ENCODE peak calls at places on chromosomes 3 and 15, in six cellular contexts. L is heart left ventricle, I is IMR-90, F is prostate gland, Z is testis, V is sigmoid colon. N is an unnamed sample.

GRCh38 chr15:85839637-85840036 is 44.9 kb upstream of the KLHL25 start:
- DNase-seq in L (no peak), I (no peak), F (no peak), Z (no peak), V (no peak), N (no peak)

GRCh38 chr15:36936652-36937051 is 163.7 kb downstream of the MEIS2 start:
- DNase-seq in L (no peak), I (peak), F (no peak), Z (no peak), V (no peak), N (no peak)

GRCh38 chr15:68312701-68313204 is 35.2 kb downstream of the FEM1B start:
- DNase-seq in L (peak), I (peak), F (no peak), Z (peak), V (no peak), N (peak)

GRCh38 chr3:182567666-182568065 is 225.6 kb upstream of the ATP11B start:
- DNase-seq in L (no peak), I (no peak), F (no peak), Z (no peak), V (no peak), N (no peak)

GRCh38 chr15:25437751-25438600 is 848 bp downstream of the UBE3A start:
- DNase-seq in L (peak), I (peak), F (peak), Z (peak), V (peak), N (peak)

GRCh38 chr15:72269739-72270138 is 2.6 kb downstream of the PARP6 start:
- DNase-seq in L (no peak), I (no peak), F (no peak), Z (no peak), V (no peak), N (no peak)

GRCh38 chr3:101039285-101039684 is 46.1 kb upstream of the ABI3BP start:
- DNase-seq in L (no peak), I (no peak), F (no peak), Z (no peak), V (no peak), N (no peak)

GRCh38 chr15:98231696-98232440 is 271.4 kb downstream of the ARRDC4 start:
- DNase-seq in L (no peak), I (no peak), F (no peak), Z (no peak), V (no peak), N (no peak)

GRCh38 chr3:184558726-184559125 is 2.9 kb upstream of the EPHB3 start:
- DNase-seq in L (no peak), I (no peak), F (no peak), Z (no peak), V (no peak), N (no peak)

GRCh38 chr3:155517907-155518306 is 224.4 kb upstream of the STRIT1 start:
- DNase-seq in L (no peak), I (no peak), F (no peak), Z (no peak), V (no peak), N (no peak)

GRCh38 chr15:60407406-60407805 is 9.6 kb upstream of the ANXA2 start:
- DNase-seq in L (no peak), I (peak), F (no peak), Z (no peak), V (no peak), N (no peak)

GRCh38 chr15:27429577-27429976 is 458.6 kb downstream of the GABRG3 start:
- DNase-seq in L (no peak), I (no peak), F (no peak), Z (no peak), V (no peak), N (no peak)

GRCh38 chr15:95162967-95163531 is 931.7 kb downstream of the MCTP2 start:
- DNase-seq in L (no peak), I (peak), F (no peak), Z (no peak), V (peak), N (peak)

GRCh38 chr3:16490062-16490641 is 23.3 kb downstream of the RFTN1 start:
- DNase-seq in L (no peak), I (no peak), F (no peak), Z (no peak), V (no peak), N (no peak)

GRCh38 chr3:38996193-38996592 is 55.6 kb downstream of the SCN11A start:
- DNase-seq in L (no peak), I (no peak), F (no peak), Z (no peak), V (no peak), N (no peak)

GRCh38 chr3:176430244-176430893 is 766.9 kb downstream of the TBL1XR1 start:
- DNase-seq in L (no peak), I (peak), F (no peak), Z (peak), V (no peak), N (no peak)
- TF ChIP-seq CTCF in L (peak), I (peak), F (no peak), Z (peak), V (no peak), N (peak)

GRCh38 chr3:141603473-141604035 is 116.7 kb downstream of the RASA2 start:
- DNase-seq in L (no peak), I (peak), F (no peak), Z (no peak), V (no peak), N (no peak)
- TF ChIP-seq POLR2A in L (no peak), I (no peak), F (no peak), Z (no peak), V (no peak), N (no peak)

GRCh38 chr3:65193531-65193930 is 505.7 kb upstream of the ADAMTS9 start:
- DNase-seq in L (no peak), I (no peak), F (no peak), Z (peak), V (no peak), N (no peak)
- TF ChIP-seq CTCF in L (no peak), I (no peak), F (no peak), Z (no peak), V (no peak), N (no peak)

GRCh38 chr3:113896930-113897329 is 50.9 kb upstream of the ZDHHC23 start:
- DNase-seq in L (no peak), I (no peak), F (no peak), Z (no peak), V (no peak), N (no peak)

GRCh38 chr3:113895964-113896363 is 51.8 kb upstream of the ZDHHC23 start:
- DNase-seq in L (no peak), I (no peak), F (no peak), Z (no peak), V (no peak), N (no peak)

GRCh38 chr3:113894927-113895326 is 52.9 kb upstream of the ZDHHC23 start:
- DNase-seq in L (no peak), I (no peak), F (no peak), Z (no peak), V (no peak), N (no peak)

GRCh38 chr3:113898892-113899291 is 48.9 kb upstream of the ZDHHC23 start:
- DNase-seq in L (no peak), I (peak), F (no peak), Z (no peak), V (no peak), N (no peak)

DNA sequence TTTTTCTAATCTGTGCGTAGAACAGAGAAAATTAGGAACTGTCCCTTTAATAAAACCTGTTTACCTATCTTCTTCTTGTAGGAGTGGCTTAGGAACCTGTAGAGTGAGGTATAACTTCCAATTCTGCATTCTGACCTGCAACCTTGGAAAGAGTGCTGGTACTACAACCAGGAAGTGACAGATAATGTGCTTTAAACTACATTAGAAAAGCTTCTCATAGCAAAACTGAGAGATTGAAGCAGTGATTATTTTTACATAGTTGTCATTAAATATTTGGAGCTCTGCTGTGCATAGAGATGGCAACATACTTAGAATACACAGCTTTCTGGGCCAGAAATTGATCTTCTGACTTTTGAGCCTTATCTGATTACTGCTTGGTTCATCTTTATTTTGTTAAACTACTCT is 50.4 kb upstream of the ZDHHC23 start:
- DNase-seq in L (no peak), I (no peak), F (peak), Z (no peak), V (no peak), N (no peak)
- TF ChIP-seq POLR2A in L (no peak), I (no peak), F (no peak), Z (no peak), V (no peak), N (no peak)

DNA sequence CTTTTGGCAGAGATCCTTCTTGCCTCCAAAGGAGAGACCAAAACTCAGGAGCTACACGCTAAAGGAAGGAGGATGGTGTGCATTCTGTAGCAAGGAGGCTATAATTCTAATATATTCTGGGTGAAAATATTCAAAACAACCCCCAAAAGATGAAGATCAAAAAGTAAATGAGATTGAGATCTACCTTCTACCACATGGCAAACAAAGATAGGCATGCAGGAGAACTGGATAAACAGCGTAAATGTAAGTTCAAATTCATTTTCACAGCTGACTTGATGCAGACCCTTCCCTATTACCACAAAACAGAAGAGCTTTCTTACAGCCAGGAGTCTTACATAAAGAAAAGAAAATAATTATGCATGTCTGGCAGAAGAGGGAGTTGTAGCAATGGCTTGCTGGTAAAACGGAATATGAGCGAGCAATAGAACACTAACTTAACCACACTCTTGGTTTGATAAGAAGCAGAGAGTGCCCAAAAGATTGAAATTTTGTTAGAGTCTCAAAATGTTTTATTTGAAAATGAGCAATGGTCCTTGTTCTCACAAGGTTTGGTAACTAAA is 272.7 kb downstream of the MECOM start:
- DNase-seq in L (no peak), I (no peak), F (no peak), Z (no peak), V (no peak), N (no peak)
- TF ChIP-seq CTCF in L (no peak), I (no peak), F (no peak), Z (no peak), V (no peak), N (no peak)

GRCh38 chr3:126982522-126983175 is at the start of gene PLXNA1:
- DNase-seq in L (peak), I (peak), F (peak), Z (peak), V (peak), N (peak)
- TF ChIP-seq POLR2A in L (peak), I (peak), F (no peak), Z (no peak), V (no peak), N (peak)

GRCh38 chr15:80367094-80367493 is 37.1 kb upstream of the ARNT2 start:
- DNase-seq in L (no peak), I (peak), F (no peak), Z (peak), V (no peak), N (no peak)
- TF ChIP-seq CTCF in L (no peak), I (peak), F (no peak), Z (no peak), V (no peak), N (no peak)

GRCh38 chr15:73683257-73683623 is 943 bp upstream of the CD276 start:
- DNase-seq in L (no peak), I (no peak), F (no peak), Z (no peak), V (no peak), N (no peak)

GRCh38 chr15:73685561-73685960 is 1.4 kb downstream of the CD276 start:
- DNase-seq in L (no peak), I (peak), F (no peak), Z (no peak), V (no peak), N (no peak)

GRCh38 chr15:73682597-73683090 is 1.5 kb upstream of the CD276 start:
- DNase-seq in L (no peak), I (no peak), F (no peak), Z (no peak), V (no peak), N (no peak)

GRCh38 chr15:73681856-73682596 is 2.2 kb upstream of the CD276 start:
- DNase-seq in L (no peak), I (no peak), F (no peak), Z (no peak), V (no peak), N (no peak)

DNA sequence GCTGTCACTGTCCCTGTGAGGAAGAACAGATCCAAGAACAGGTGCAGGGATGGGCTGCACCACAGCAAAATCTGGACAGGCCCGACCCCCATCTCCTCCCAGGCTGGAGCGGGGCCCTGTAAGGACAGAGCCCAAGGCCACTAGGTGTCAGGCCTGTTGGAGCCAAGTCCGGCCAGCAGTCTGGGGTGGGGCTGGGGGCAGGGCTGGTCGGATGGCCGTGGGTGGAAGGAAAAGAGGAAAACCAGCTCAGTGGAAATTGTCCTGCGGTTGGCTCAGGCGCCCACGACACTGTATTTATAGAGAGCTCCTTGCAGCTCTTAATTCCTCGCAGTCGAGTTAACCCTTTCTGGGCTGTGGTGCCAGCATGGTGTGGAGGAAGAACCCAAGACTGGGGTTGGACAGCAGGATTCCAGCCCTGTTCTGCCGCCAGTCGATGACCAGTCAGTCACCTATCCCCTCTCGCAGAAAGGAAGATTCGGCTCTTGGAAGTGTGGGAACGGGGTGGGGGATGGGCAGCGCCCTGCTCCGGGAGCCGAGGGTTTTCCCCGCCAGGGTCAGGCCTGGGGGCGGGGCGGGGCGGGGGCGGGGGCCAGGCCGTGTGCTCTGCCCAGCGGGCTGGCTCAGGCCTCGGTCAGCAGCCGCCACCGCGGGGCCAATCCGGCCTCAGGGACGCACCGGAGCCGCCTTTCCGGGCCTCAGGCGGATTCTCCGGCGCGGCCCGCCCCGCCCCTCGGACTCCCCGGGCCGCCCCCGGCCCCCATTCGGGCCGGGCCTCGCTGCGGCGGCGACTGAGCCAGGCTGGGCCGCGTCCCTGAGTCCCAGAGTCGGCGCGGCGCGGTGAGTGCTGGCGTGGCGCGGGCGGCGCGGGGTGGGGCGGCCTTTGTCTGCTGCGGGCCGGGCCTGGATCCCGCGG is at the start of gene CD276:
- DNase-seq in L (peak), I (peak), F (peak), Z (peak), V (peak), N (peak)
- TF ChIP-seq POLR2A in L (no peak), I (peak), F (no peak), Z (no peak), V (no peak), N (no peak)